ENCODE peak calls at places on chromosomes 4 and X, in four cellular contexts. One of them, this sample, is unnamed.

GRCh38 chr4:41359069-41359769 is 102.5 kb downstream of the UCHL1 start:
- DNase-seq in GM12891: no peak
- DNase-seq in K562: no peak
- DNase-seq in GM12878: no peak
- DNase-seq in this sample: no peak

GRCh38 chr4:13340672-13341071 is 143.5 kb downstream of the RAB28 start:
- DNase-seq in GM12891: no peak
- DNase-seq in K562: no peak
- DNase-seq in GM12878: no peak
- DNase-seq in this sample: no peak

GRCh38 chr4:130510661-130511060 is 1414.7 kb downstream of the C4orf33 start:
- DNase-seq in GM12891: no peak
- DNase-seq in K562: no peak
- DNase-seq in GM12878: no peak
- DNase-seq in this sample: no peak

GRCh38 chr4:20773144-20773997 is 73.1 kb downstream of the PACRGL start:
- DNase-seq in GM12891: peak
- DNase-seq in K562: peak
- DNase-seq in GM12878: no peak
- DNase-seq in this sample: peak

GRCh38 chrX:68989865-68990606 is 161.2 kb downstream of the EFNB1 start:
- DNase-seq in GM12891: no peak
- DNase-seq in K562: no peak
- DNase-seq in GM12878: no peak
- DNase-seq in this sample: no peak

GRCh38 chrX:40759374-40759773 is 24.0 kb upstream of the MED14 start:
- DNase-seq in GM12891: no peak
- DNase-seq in K562: no peak
- DNase-seq in GM12878: no peak
- DNase-seq in this sample: no peak

GRCh38 chrX:73847991-73848390 is 285.0 kb downstream of the CHIC1 start:
- DNase-seq in GM12891: no peak
- DNase-seq in K562: no peak
- DNase-seq in GM12878: no peak
- DNase-seq in this sample: no peak

GRCh38 chr4:141002323-141002805 is 130.9 kb downstream of the RNF150 start:
- DNase-seq in GM12891: no peak
- DNase-seq in K562: no peak
- DNase-seq in GM12878: no peak
- DNase-seq in this sample: no peak

GRCh38 chrX:131816551-131817136 is 206.5 kb upstream of the STK26 start:
- DNase-seq in GM12891: no peak
- DNase-seq in K562: no peak
- DNase-seq in GM12878: peak
- DNase-seq in this sample: peak

GRCh38 chr4:45033676-45034410 is 307.5 kb upstream of the GNPDA2 start:
- DNase-seq in GM12891: no peak
- DNase-seq in K562: no peak
- DNase-seq in GM12878: no peak
- DNase-seq in this sample: no peak

GRCh38 chr4:139300431-139301142 is 718 bp upstream of the NAA15 start:
- DNase-seq in GM12891: no peak
- DNase-seq in K562: peak
- DNase-seq in GM12878: peak
- DNase-seq in this sample: no peak

GRCh38 chr4:26204911-26205368 is 115.9 kb upstream of the RBPJ start:
- DNase-seq in GM12891: no peak
- DNase-seq in K562: no peak
- DNase-seq in GM12878: no peak
- DNase-seq in this sample: no peak

GRCh38 chrX:154117566-154117965 is 20.0 kb upstream of the MECP2 start:
- DNase-seq in GM12891: no peak
- DNase-seq in K562: no peak
- DNase-seq in GM12878: no peak
- DNase-seq in this sample: no peak

GRCh38 chr4:39255266-39255665 is 72.9 kb downstream of the WDR19 start:
- DNase-seq in GM12891: no peak
- DNase-seq in K562: peak
- DNase-seq in GM12878: no peak
- DNase-seq in this sample: no peak

GRCh38 chr4:21716526-21716925 is 232.0 kb downstream of the KCNIP4 start:
- DNase-seq in GM12891: no peak
- DNase-seq in K562: no peak
- DNase-seq in GM12878: no peak
- DNase-seq in this sample: no peak

GRCh38 chrX:154516655-154517100 is 646 bp upstream of the FAM3A start:
- DNase-seq in GM12891: no peak
- DNase-seq in K562: no peak
- DNase-seq in GM12878: no peak
- DNase-seq in this sample: no peak

GRCh38 chr4:168592676-168593075 is 95.8 kb downstream of the PALLD start:
- DNase-seq in GM12891: no peak
- DNase-seq in K562: no peak
- DNase-seq in GM12878: no peak
- DNase-seq in this sample: no peak

GRCh38 chr4:119113033-119113655 is 22.5 kb upstream of the MYOZ2 start:
- DNase-seq in GM12891: no peak
- DNase-seq in K562: no peak
- DNase-seq in GM12878: no peak
- DNase-seq in this sample: peak

GRCh38 chr4:70531981-70532380 is 13.6 kb downstream of the AMTN start:
- DNase-seq in GM12891: no peak
- DNase-seq in K562: no peak
- DNase-seq in GM12878: no peak
- DNase-seq in this sample: no peak

GRCh38 chrX:129658429-129658828 is 3.7 kb upstream of the APLN start:
- DNase-seq in GM12891: no peak
- DNase-seq in K562: no peak
- DNase-seq in GM12878: no peak
- DNase-seq in this sample: no peak

GRCh38 chr4:69617083-69617694 is 22.3 kb downstream of the UGT2A2 start:
- DNase-seq in GM12891: no peak
- DNase-seq in K562: no peak
- DNase-seq in GM12878: no peak
- DNase-seq in this sample: no peak

GRCh38 chrX:84046403-84046984 is 141.5 kb downstream of the RPS6KA6 start:
- DNase-seq in GM12891: no peak
- DNase-seq in K562: no peak
- DNase-seq in GM12878: no peak
- DNase-seq in this sample: no peak

GRCh38 chr4:182143822-182144620 is 99.2 kb upstream of the TENM3 start:
- DNase-seq in GM12891: no peak
- DNase-seq in K562: no peak
- DNase-seq in GM12878: no peak
- DNase-seq in this sample: no peak

GRCh38 chrX:82973641-82974040 is 534.4 kb upstream of the POU3F4 start:
- DNase-seq in GM12891: no peak
- DNase-seq in K562: no peak
- DNase-seq in GM12878: no peak
- DNase-seq in this sample: no peak

GRCh38 chrX:12950851-12951589 is 23.9 kb upstream of the TMSB4X start:
- DNase-seq in GM12891: no peak
- DNase-seq in K562: peak
- DNase-seq in GM12878: peak
- DNase-seq in this sample: no peak

GRCh38 chr4:181008164-181008563 is 1235.0 kb upstream of the TENM3 start:
- DNase-seq in GM12891: no peak
- DNase-seq in K562: no peak
- DNase-seq in GM12878: no peak
- DNase-seq in this sample: no peak

GRCh38 chr4:4770610-4771009 is 88.9 kb upstream of the MSX1 start:
- DNase-seq in GM12891: no peak
- DNase-seq in K562: no peak
- DNase-seq in GM12878: no peak
- DNase-seq in this sample: no peak

GRCh38 chr4:52833941-52834525 is 28.1 kb upstream of the RASL11B start:
- DNase-seq in GM12891: no peak
- DNase-seq in K562: no peak
- DNase-seq in GM12878: no peak
- DNase-seq in this sample: no peak

GRCh38 chrX:38215141-38215540 is 5.5 kb downstream of the SRPX start:
- DNase-seq in GM12891: no peak
- DNase-seq in K562: no peak
- DNase-seq in GM12878: no peak
- DNase-seq in this sample: no peak

GRCh38 chr4:131288441-131288840 is 1860.7 kb upstream of the PCDH10 start:
- DNase-seq in GM12891: no peak
- DNase-seq in K562: no peak
- DNase-seq in GM12878: no peak
- DNase-seq in this sample: no peak

GRCh38 chr4:173270312-173271027 is 63.7 kb downstream of the HMGB2 start:
- DNase-seq in GM12891: no peak
- DNase-seq in K562: no peak
- DNase-seq in GM12878: no peak
- DNase-seq in this sample: no peak
- TF ChIP-seq SPI1 in GM12891: no peak
- TF ChIP-seq SPI1 in K562: no peak
- TF ChIP-seq SPI1 in GM12878: no peak
- TF ChIP-seq SPI1 in this sample: no peak

GRCh38 chr4:10063544-10064300 is 42.4 kb upstream of the SLC2A9 start:
- DNase-seq in GM12891: no peak
- DNase-seq in K562: no peak
- DNase-seq in GM12878: no peak
- DNase-seq in this sample: peak
- TF ChIP-seq SPI1 in GM12891: no peak
- TF ChIP-seq SPI1 in K562: no peak
- TF ChIP-seq SPI1 in GM12878: no peak
- TF ChIP-seq SPI1 in this sample: no peak

GRCh38 chrX:136049608-136050007 is 64.4 kb downstream of the SLC9A6 start:
- DNase-seq in GM12891: no peak
- DNase-seq in K562: no peak
- DNase-seq in GM12878: no peak
- DNase-seq in this sample: no peak

GRCh38 chrX:136047969-136048368 is 62.7 kb downstream of the SLC9A6 start:
- DNase-seq in GM12891: no peak
- DNase-seq in K562: no peak
- DNase-seq in GM12878: no peak
- DNase-seq in this sample: no peak

GRCh38 chrX:136048446-136048845 is 63.2 kb downstream of the SLC9A6 start:
- DNase-seq in GM12891: no peak
- DNase-seq in K562: no peak
- DNase-seq in GM12878: no peak
- DNase-seq in this sample: no peak

GRCh38 chrX:136047001-136047642 is 61.9 kb downstream of the SLC9A6 start:
- DNase-seq in GM12891: no peak
- DNase-seq in K562: no peak
- DNase-seq in GM12878: no peak
- DNase-seq in this sample: no peak

GRCh38 chrX:136046295-136046894 is 61.2 kb downstream of the SLC9A6 start:
- DNase-seq in GM12891: no peak
- DNase-seq in K562: no peak
- DNase-seq in GM12878: no peak
- DNase-seq in this sample: no peak
- TF ChIP-seq SPI1 in GM12891: no peak
- TF ChIP-seq SPI1 in K562: no peak
- TF ChIP-seq SPI1 in GM12878: no peak
- TF ChIP-seq SPI1 in this sample: no peak

DNA sequence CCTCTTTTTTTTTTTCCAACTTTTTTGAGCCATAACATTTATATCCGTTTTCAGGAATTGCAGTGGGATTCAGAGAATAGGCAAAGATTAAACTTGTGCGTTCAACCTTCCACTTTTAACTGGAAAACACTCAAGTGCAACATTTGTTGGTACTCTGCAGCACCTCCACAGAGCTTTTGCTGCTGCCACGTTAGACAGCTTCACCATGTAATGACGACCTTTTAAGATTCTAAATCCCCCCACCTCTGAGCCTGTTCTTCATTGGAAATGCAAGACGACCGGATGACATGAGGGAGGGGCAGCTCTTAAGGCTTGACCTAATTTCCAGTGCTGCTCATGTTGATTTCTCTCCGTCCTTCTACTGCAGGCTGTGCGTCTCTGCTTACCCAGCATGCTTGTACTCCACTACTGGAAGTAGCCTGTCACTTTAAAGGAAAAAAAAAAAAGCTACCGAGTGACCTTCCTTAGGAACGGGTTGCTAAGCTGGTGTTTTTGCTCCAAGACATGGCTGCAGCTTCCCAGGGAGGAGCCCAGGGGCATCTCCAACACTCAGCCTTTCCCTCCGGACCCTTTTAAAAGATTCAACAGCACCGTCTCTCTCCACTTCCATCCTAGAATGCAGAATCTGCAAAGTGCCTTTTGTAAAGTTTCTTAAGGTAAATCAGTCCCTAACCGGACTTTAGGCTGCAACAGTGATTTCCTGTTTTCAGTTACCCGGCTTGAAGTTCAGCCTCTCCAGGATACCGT is at the start of gene CC2D2A:
- DNase-seq in GM12891: no peak
- DNase-seq in K562: no peak
- DNase-seq in GM12878: no peak
- DNase-seq in this sample: no peak
- TF ChIP-seq SPI1 in GM12891: no peak
- TF ChIP-seq SPI1 in K562: no peak
- TF ChIP-seq SPI1 in GM12878: no peak
- TF ChIP-seq SPI1 in this sample: no peak